ENCODE peak calls at places on chromosomes 1 and 21, in five cellular contexts. One of them, this sample, is unnamed.

GRCh38 chr1:101506541-101507164 is 269.8 kb downstream of the S1PR1 start:
- DNase-seq in heart left ventricle: no peak
- DNase-seq in B cell: peak
- DNase-seq in neural crest cell: peak
- DNase-seq in HFF-Myc: peak
- DNase-seq in this sample: peak

GRCh38 chr1:51901151-51901550 is 22.6 kb upstream of the NRDC start:
- DNase-seq in heart left ventricle: no peak
- DNase-seq in B cell: no peak
- DNase-seq in neural crest cell: no peak
- DNase-seq in HFF-Myc: no peak
- DNase-seq in this sample: no peak

GRCh38 chr21:41048141-41048540 is 119.8 kb upstream of the BACE2 start:
- DNase-seq in heart left ventricle: no peak
- DNase-seq in B cell: no peak
- DNase-seq in neural crest cell: no peak
- DNase-seq in HFF-Myc: no peak
- DNase-seq in this sample: no peak

GRCh38 chr1:194829492-194829891 is 1643.1 kb upstream of the B3GALT2 start:
- DNase-seq in heart left ventricle: no peak
- DNase-seq in B cell: no peak
- DNase-seq in neural crest cell: no peak
- DNase-seq in HFF-Myc: peak
- DNase-seq in this sample: no peak

GRCh38 chr1:110426854-110427253 is 19.4 kb upstream of the LAMTOR5 start:
- DNase-seq in heart left ventricle: no peak
- DNase-seq in B cell: no peak
- DNase-seq in neural crest cell: no peak
- DNase-seq in HFF-Myc: no peak
- DNase-seq in this sample: no peak

GRCh38 chr1:62076286-62076685 is 118.4 kb upstream of the L1TD1 start:
- DNase-seq in heart left ventricle: no peak
- DNase-seq in B cell: no peak
- DNase-seq in neural crest cell: no peak
- DNase-seq in HFF-Myc: peak
- DNase-seq in this sample: peak

GRCh38 chr1:21539933-21540332 is 30.7 kb downstream of the ALPL start:
- DNase-seq in heart left ventricle: peak
- DNase-seq in B cell: no peak
- DNase-seq in neural crest cell: peak
- DNase-seq in HFF-Myc: no peak
- DNase-seq in this sample: no peak

GRCh38 chr21:37375866-37376574 is 9.4 kb downstream of the DYRK1A start:
- DNase-seq in heart left ventricle: no peak
- DNase-seq in B cell: no peak
- DNase-seq in neural crest cell: no peak
- DNase-seq in HFF-Myc: no peak
- DNase-seq in this sample: no peak

GRCh38 chr1:67766117-67766978 is 66.9 kb downstream of the GNG12 start:
- DNase-seq in heart left ventricle: peak
- DNase-seq in B cell: no peak
- DNase-seq in neural crest cell: peak
- DNase-seq in HFF-Myc: no peak
- DNase-seq in this sample: peak

GRCh38 chr1:18972531-18972930 is 16.1 kb upstream of the IFFO2 start:
- DNase-seq in heart left ventricle: no peak
- DNase-seq in B cell: peak
- DNase-seq in neural crest cell: no peak
- DNase-seq in HFF-Myc: no peak
- DNase-seq in this sample: peak
- TF ChIP-seq CTCF in heart left ventricle: peak
- TF ChIP-seq CTCF in B cell: peak
- TF ChIP-seq CTCF in neural crest cell: peak
- TF ChIP-seq CTCF in HFF-Myc: peak
- TF ChIP-seq CTCF in this sample: peak

DNA sequence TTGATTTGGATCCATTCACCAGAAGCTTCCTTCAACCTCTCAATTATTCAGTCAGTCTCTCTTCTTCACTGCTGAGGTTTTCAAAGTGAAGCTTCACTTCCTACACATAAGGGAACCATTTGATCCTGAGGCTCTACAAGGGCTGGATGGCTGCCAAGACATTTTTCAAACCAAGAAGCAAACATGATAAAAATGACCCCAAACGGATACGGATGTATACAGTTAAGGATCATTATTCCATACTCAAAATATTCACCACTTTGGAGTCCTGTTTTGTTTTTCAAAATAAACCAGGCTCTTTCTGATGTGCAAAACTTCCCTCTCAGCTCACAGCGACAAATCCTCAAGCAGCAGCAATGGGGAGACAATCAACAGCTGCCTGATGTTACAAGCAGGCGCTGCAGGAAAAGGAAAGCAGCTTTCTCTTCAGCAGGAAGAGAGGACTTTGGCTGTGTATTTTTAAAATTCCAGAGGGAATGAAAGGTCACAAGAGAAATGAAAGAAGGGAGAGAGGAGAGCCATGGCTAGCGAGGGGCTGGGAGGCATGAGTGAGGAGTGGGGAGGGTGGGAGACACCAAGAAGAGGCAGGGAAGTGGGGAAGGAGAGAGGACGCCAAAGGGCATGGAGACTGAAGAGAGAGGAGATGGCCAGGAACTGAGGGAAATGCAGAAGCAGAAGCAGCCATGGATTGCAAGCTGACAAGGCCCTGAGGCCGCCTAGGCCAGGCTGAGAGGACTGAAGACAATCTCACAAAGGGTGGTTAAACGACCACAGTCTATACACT is 145.4 kb downstream of the SLC45A1 start:
- DNase-seq in heart left ventricle: no peak
- DNase-seq in B cell: no peak
- DNase-seq in neural crest cell: no peak
- DNase-seq in HFF-Myc: peak
- DNase-seq in this sample: peak
- TF ChIP-seq CTCF in heart left ventricle: no peak
- TF ChIP-seq CTCF in B cell: no peak
- TF ChIP-seq CTCF in neural crest cell: no peak
- TF ChIP-seq CTCF in HFF-Myc: no peak
- TF ChIP-seq CTCF in this sample: no peak

DNA sequence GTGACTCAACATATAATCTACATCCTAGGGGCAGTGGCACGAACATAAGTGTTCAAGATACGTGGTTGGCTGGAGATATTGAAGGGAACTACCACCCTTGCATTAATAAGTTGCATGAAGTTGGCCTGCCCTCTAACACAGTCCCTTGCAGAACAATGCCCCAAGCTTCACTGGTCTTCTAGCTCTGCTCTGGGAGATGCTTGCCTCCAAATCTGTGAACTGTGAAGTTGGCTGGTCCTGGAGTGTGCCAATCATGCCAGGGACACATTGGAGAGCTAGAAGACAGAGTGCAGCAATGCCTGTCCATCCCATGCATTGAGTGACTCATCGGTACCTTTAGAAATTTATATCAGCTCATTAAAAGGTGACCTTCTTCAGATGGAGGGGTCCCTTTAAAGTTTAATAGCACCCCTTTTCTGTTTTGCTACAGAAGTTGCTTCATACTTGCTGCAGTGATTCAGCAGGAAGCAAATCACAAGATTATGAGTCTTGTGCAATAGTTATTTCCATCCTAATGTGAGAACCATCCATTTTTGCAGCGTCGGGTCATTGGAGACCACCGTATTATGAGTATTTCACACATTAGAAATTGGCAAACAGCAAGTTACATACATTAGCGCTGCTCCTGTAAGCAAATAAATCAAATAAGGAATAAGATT is 55.2 kb upstream of the KAZN start:
- DNase-seq in heart left ventricle: no peak
- DNase-seq in B cell: no peak
- DNase-seq in neural crest cell: no peak
- DNase-seq in HFF-Myc: no peak
- DNase-seq in this sample: peak
- TF ChIP-seq CTCF in heart left ventricle: no peak
- TF ChIP-seq CTCF in B cell: no peak
- TF ChIP-seq CTCF in neural crest cell: no peak
- TF ChIP-seq CTCF in HFF-Myc: no peak
- TF ChIP-seq CTCF in this sample: no peak

GRCh38 chr1:94037392-94038229 is 83.3 kb downstream of the ABCA4 start:
- DNase-seq in heart left ventricle: no peak
- DNase-seq in B cell: no peak
- DNase-seq in neural crest cell: no peak
- DNase-seq in HFF-Myc: no peak
- DNase-seq in this sample: no peak

GRCh38 chr1:94039514-94039870 is 81.5 kb downstream of the ABCA4 start:
- DNase-seq in heart left ventricle: peak
- DNase-seq in B cell: peak
- DNase-seq in neural crest cell: peak
- DNase-seq in HFF-Myc: no peak
- DNase-seq in this sample: peak

GRCh38 chr1:94042388-94042787 is 78.6 kb downstream of the ABCA4 start:
- DNase-seq in heart left ventricle: no peak
- DNase-seq in B cell: no peak
- DNase-seq in neural crest cell: no peak
- DNase-seq in HFF-Myc: no peak
- DNase-seq in this sample: no peak

GRCh38 chr1:94038511-94038910 is 82.4 kb downstream of the ABCA4 start:
- DNase-seq in heart left ventricle: peak
- DNase-seq in B cell: no peak
- DNase-seq in neural crest cell: no peak
- DNase-seq in HFF-Myc: no peak
- DNase-seq in this sample: peak

DNA sequence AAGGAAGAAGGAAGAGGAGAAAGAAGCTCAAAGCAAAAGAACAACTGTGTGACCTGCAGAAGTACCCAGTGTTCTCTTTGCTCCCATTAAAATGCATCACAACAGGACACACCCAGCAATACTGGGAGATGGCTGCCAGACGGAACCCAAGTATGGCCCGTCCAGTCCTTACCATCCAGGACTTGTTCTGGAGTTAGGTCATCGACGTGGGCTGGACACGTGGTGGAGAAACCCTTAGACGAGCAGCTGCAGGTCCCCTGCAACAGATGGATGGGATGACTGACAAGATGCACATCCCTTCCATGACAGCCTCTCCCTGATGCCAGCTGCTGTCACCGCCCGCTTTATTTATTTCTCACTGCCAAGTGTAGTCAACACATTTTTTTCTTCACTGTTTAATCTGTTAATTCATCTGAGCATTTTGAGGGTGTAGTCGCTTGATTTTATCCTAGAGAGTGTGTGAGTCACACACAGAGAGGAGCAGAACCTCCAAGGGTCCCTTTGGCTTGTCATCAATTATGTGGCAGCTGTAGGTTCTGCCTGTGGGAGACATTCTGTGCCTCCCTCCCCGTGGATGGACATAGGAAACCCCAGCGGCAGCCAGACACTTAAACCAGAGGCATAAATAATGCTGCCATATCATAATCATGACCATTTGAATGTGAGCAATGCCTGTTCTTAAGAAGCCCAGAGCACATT is 80.9 kb downstream of the ABCA4 start:
- DNase-seq in heart left ventricle: peak
- DNase-seq in B cell: no peak
- DNase-seq in neural crest cell: no peak
- DNase-seq in HFF-Myc: no peak
- DNase-seq in this sample: peak
- TF ChIP-seq CTCF in heart left ventricle: no peak
- TF ChIP-seq CTCF in B cell: peak
- TF ChIP-seq CTCF in neural crest cell: peak
- TF ChIP-seq CTCF in HFF-Myc: no peak
- TF ChIP-seq CTCF in this sample: no peak

GRCh38 chr21:35696644-35697043 is 363.7 kb downstream of the SETD4 start:
- DNase-seq in heart left ventricle: no peak
- DNase-seq in B cell: no peak
- DNase-seq in neural crest cell: no peak
- DNase-seq in HFF-Myc: no peak
- DNase-seq in this sample: no peak
- TF ChIP-seq CTCF in heart left ventricle: no peak
- TF ChIP-seq CTCF in B cell: no peak
- TF ChIP-seq CTCF in neural crest cell: peak
- TF ChIP-seq CTCF in HFF-Myc: no peak
- TF ChIP-seq CTCF in this sample: no peak

DNA sequence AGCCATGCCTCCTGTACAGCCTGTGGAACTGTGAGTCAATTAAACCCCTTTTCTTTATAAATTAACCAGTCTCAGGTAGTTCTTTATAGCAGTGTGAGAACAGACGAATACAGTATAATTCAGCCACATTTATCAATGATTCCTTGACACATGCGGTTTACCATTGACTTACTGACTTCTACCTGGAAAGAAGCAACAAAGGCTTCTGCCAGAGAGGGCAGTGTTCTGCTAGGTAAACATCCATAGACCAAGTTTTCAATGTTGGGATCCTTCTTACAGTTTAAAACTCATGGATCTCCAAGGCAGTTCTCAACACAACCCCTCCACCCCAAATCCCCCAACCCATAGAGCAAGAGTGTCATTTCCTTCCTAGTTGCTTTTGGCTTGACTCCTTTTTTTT is 150.6 kb downstream of the ZNF648 start:
- DNase-seq in heart left ventricle: no peak
- DNase-seq in B cell: no peak
- DNase-seq in neural crest cell: no peak
- DNase-seq in HFF-Myc: no peak
- DNase-seq in this sample: no peak
- TF ChIP-seq CTCF in heart left ventricle: no peak
- TF ChIP-seq CTCF in B cell: no peak
- TF ChIP-seq CTCF in neural crest cell: peak
- TF ChIP-seq CTCF in HFF-Myc: no peak
- TF ChIP-seq CTCF in this sample: no peak